ENCODE peak calls at places on chromosomes 16 and 17, in five cellular contexts. O is cardiac muscle cell, C is GM12865, V is sigmoid colon, K is fibroblast of lung. T is an unnamed sample.

GRCh38 chr16:14007460-14007859 is 63.7 kb upstream of the MRTFB start:
- DNase-seq in O (no peak), C (peak), V (no peak), K (peak), T (peak)

GRCh38 chr17:77675816-77676799 is 282.4 kb upstream of the TNRC6C start:
- DNase-seq in O (peak), C (no peak), V (peak), K (no peak), T (no peak)

GRCh38 chr17:36657390-36657762 is 56.0 kb downstream of the MRM1 start:
- DNase-seq in O (no peak), C (no peak), V (no peak), K (no peak), T (peak)

GRCh38 chr16:11596572-11597226 is 10.0 kb upstream of the LITAF start:
- DNase-seq in O (no peak), C (no peak), V (no peak), K (no peak), T (no peak)

GRCh38 chr17:82876149-82876548 is 36.3 kb upstream of the ZNF750 start:
- DNase-seq in O (no peak), C (no peak), V (peak), K (peak), T (peak)

GRCh38 chr17:58338907-58339774 is 10.5 kb upstream of the TSPOAP1 start:
- DNase-seq in O (peak), C (peak), V (peak), K (peak), T (peak)

GRCh38 chr16:46649571-46649970 is 28.4 kb upstream of the SHCBP1 start:
- DNase-seq in O (no peak), C (no peak), V (peak), K (peak), T (peak)

GRCh38 chr17:82668631-82669099 is 20.4 kb upstream of the WDR45B start:
- DNase-seq in O (peak), C (peak), V (peak), K (peak), T (peak)

GRCh38 chr17:51703364-51704341 is 443.3 kb downstream of the UTP18 start:
- DNase-seq in O (no peak), C (no peak), V (no peak), K (no peak), T (peak)

GRCh38 chr17:6843241-6843890 is 11.8 kb upstream of the TEKT1 start:
- DNase-seq in O (peak), C (peak), V (no peak), K (peak), T (peak)

GRCh38 chr17:44911133-44912001 is 3.9 kb downstream of the GFAP start:
- DNase-seq in O (peak), C (peak), V (peak), K (peak), T (peak)

GRCh38 chr17:12553625-12554024 is 112.1 kb upstream of the MYOCD start:
- DNase-seq in O (no peak), C (no peak), V (no peak), K (no peak), T (peak)

GRCh38 chr17:10429416-10430045 is 7.8 kb upstream of the MYH8 start:
- DNase-seq in O (no peak), C (no peak), V (no peak), K (no peak), T (peak)

GRCh38 chr16:85631802-85632393 is 18.8 kb downstream of the GSE1 start:
- DNase-seq in O (no peak), C (no peak), V (no peak), K (no peak), T (no peak)

GRCh38 chr17:7295230-7296180 is 1.1 kb upstream of the YBX2 start:
- DNase-seq in O (no peak), C (no peak), V (no peak), K (no peak), T (no peak)

GRCh38 chr17:70636517-70637133 is 467.3 kb downstream of the KCNJ2 start:
- DNase-seq in O (peak), C (peak), V (no peak), K (peak), T (peak)

GRCh38 chr17:76354747-76355310 is 1.1 kb upstream of the PRPSAP1 start:
- DNase-seq in O (peak), C (no peak), V (no peak), K (no peak), T (no peak)

GRCh38 chr17:73720187-73720834 is 76.1 kb upstream of the SDK2 start:
- DNase-seq in O (peak), C (peak), V (no peak), K (no peak), T (no peak)

GRCh38 chr16:70789231-70789926 is 11.6 kb downstream of the VAC14 start:
- DNase-seq in O (no peak), C (no peak), V (peak), K (peak), T (peak)

GRCh38 chr17:5584383-5584951 is at the start of gene NLRP1:
- DNase-seq in O (peak), C (peak), V (peak), K (peak), T (peak)

GRCh38 chr17:72390675-72391501 is 270.1 kb downstream of the SOX9 start:
- DNase-seq in O (no peak), C (peak), V (no peak), K (no peak), T (peak)

GRCh38 chr17:40552806-40553693 is 12.2 kb downstream of the CCR7 start:
- DNase-seq in O (no peak), C (no peak), V (peak), K (no peak), T (peak)

DNA sequence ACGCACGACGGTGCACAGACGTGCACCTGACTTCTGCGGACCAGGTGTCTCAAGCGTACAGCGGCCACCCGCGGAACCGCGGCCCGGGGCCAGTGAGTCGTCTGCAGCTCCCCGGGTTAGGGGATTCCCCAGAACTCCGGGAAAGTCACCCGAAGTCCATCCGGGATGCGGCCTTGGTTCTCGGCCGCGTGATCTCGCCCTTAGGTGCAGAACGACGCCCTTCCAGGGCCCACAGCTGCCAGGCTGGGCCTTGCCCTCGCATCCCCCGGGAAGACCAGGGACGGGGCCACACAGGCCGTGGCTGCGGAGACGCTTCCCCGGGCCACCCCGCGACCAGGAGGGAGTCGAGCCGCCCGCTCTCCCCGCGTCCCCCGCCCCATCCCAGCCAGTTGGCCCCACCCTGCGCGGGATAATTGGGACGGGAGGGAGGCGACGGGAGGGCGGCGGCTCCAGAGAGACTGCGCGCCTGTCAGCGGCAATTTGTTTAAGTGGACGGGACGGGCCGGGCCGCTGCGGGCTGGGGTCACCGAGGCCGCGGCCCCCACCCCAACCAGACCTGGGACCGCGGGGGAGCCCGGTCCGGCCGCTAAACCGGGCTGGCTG is 3.6 kb upstream of the TBX2 start:
- DNase-seq in O (peak), C (no peak), V (no peak), K (peak), T (no peak)
- H3K4me3 ChIP-seq in O (peak), C (no peak), V (no peak), K (peak), T (no peak)

GRCh38 chr16:9821331-9821730 is 360.9 kb downstream of the GRIN2A start:
- DNase-seq in O (no peak), C (no peak), V (no peak), K (no peak), T (no peak)

GRCh38 chr16:9821970-9822369 is 360.3 kb downstream of the GRIN2A start:
- DNase-seq in O (no peak), C (no peak), V (no peak), K (no peak), T (no peak)

GRCh38 chr16:9823510-9823909 is 358.7 kb downstream of the GRIN2A start:
- DNase-seq in O (no peak), C (no peak), V (no peak), K (no peak), T (no peak)

GRCh38 chr16:9818702-9819101 is 363.5 kb downstream of the GRIN2A start:
- DNase-seq in O (no peak), C (no peak), V (no peak), K (no peak), T (no peak)

GRCh38 chr16:9820481-9821246 is 361.6 kb downstream of the GRIN2A start:
- DNase-seq in O (peak), C (no peak), V (no peak), K (no peak), T (no peak)
- TF ChIP-seq CTCF in O (no peak), C (no peak), V (no peak), K (no peak), T (no peak)

GRCh38 chr17:66228887-66229782 is at the start of gene APOH:
- DNase-seq in O (no peak), C (no peak), V (no peak), K (no peak), T (no peak)
- H3K4me3 ChIP-seq in O (no peak), C (no peak), V (no peak), K (no peak), T (no peak)

GRCh38 chr17:74812109-74812864 is 36.1 kb upstream of the NAT9 start:
- DNase-seq in O (peak), C (no peak), V (no peak), K (no peak), T (no peak)

GRCh38 chr17:74815067-74815466 is 38.9 kb upstream of the NAT9 start:
- DNase-seq in O (no peak), C (no peak), V (no peak), K (no peak), T (no peak)

GRCh38 chr17:74813793-74814192 is 37.6 kb upstream of the NAT9 start:
- DNase-seq in O (no peak), C (no peak), V (no peak), K (no peak), T (no peak)

GRCh38 chr17:74815671-74816370 is 39.7 kb upstream of the NAT9 start:
- DNase-seq in O (peak), C (no peak), V (no peak), K (no peak), T (no peak)

GRCh38 chr17:74814453-74814852 is 38.3 kb upstream of the NAT9 start:
- DNase-seq in O (no peak), C (no peak), V (no peak), K (no peak), T (no peak)
- TF ChIP-seq CTCF in O (peak), C (no peak), V (no peak), K (no peak), T (no peak)

GRCh38 chr17:35046245-35046644 is 17.3 kb downstream of the RFFL start:
- DNase-seq in O (no peak), C (no peak), V (no peak), K (no peak), T (no peak)
- H3K4me3 ChIP-seq in O (no peak), C (peak), V (no peak), K (no peak), T (no peak)

T was measured in fibroblast of mammary gland.